ENCODE peak calls at places on chromosomes 5 and 9, in four cellular contexts. Y, C, D and P are unnamed samples.

GRCh38 chr5:27706832-27707231 is 668.4 kb upstream of the CDH9 start:
- DNase-seq in Y (no peak), C (peak), D (no peak), P (no peak)

GRCh38 chr5:138543730-138544104 is 681 bp upstream of the ETF1 start:
- DNase-seq in Y (no peak), C (no peak), D (peak), P (no peak)

GRCh38 chr9:101242651-101243050 is 142.2 kb downstream of the BAAT start:
- DNase-seq in Y (no peak), C (no peak), D (no peak), P (no peak)

GRCh38 chr5:134246771-134247329 is 21.0 kb upstream of the PPP2CA start:
- DNase-seq in Y (no peak), C (peak), D (no peak), P (no peak)

GRCh38 chr9:81619353-81620008 is 69.9 kb downstream of the TLE1 start:
- DNase-seq in Y (no peak), C (no peak), D (no peak), P (no peak)

GRCh38 chr9:128061305-128061704 is 5.8 kb downstream of the NAIF1 start:
- DNase-seq in Y (no peak), C (no peak), D (no peak), P (no peak)

GRCh38 chr5:135560858-135561257 is 17.9 kb downstream of the CXCL14 start:
- DNase-seq in Y (no peak), C (peak), D (peak), P (peak)

GRCh38 chr5:157247267-157247666 is 18.7 kb upstream of the CYFIP2 start:
- DNase-seq in Y (no peak), C (no peak), D (no peak), P (no peak)

GRCh38 chr5:6757414-6757969 is 44.3 kb downstream of the TENT4A start:
- DNase-seq in Y (no peak), C (no peak), D (no peak), P (no peak)

GRCh38 chr5:54611290-54611951 is 93.9 kb downstream of the SNX18 start:
- DNase-seq in Y (no peak), C (no peak), D (no peak), P (no peak)

GRCh38 chr5:170809551-170809950 is 26.0 kb downstream of the GABRP start:
- DNase-seq in Y (no peak), C (peak), D (no peak), P (no peak)

GRCh38 chr5:60323596-60323995 is 376.4 kb downstream of the DEPDC1B start:
- DNase-seq in Y (no peak), C (no peak), D (no peak), P (no peak)